ENCODE peak calls at places on chromosome 20, in six cellular contexts. One of them, this sample, is unnamed.

GRCh38 chr20:5171790-5172164 is 45.0 kb downstream of the CDS2 start:
- DNase-seq in AG09309: no peak
- DNase-seq in GM13977: no peak
- DNase-seq in T-helper 9 cell: no peak
- DNase-seq in EL: no peak
- DNase-seq in endodermal cell: no peak
- DNase-seq in this sample: no peak

GRCh38 chr20:20849126-20849525 is 136.7 kb upstream of the RALGAPA2 start:
- DNase-seq in AG09309: no peak
- DNase-seq in T-helper 9 cell: no peak
- DNase-seq in EL: no peak
- DNase-seq in GM13977: no peak
- DNase-seq in endodermal cell: no peak
- DNase-seq in this sample: no peak

GRCh38 chr20:38523697-38524096 is 51.1 kb downstream of the RALGAPB start:
- DNase-seq in T-helper 9 cell: no peak
- DNase-seq in AG09309: peak
- DNase-seq in EL: peak
- DNase-seq in GM13977: no peak
- DNase-seq in endodermal cell: no peak
- DNase-seq in this sample: no peak

GRCh38 chr20:46204594-46205205 is 86.6 kb downstream of the CD40 start:
- DNase-seq in EL: no peak
- DNase-seq in AG09309: no peak
- DNase-seq in T-helper 9 cell: no peak
- DNase-seq in GM13977: no peak
- DNase-seq in endodermal cell: no peak
- DNase-seq in this sample: no peak

GRCh38 chr20:36541227-36542018 is at the start of gene MYL9:
- DNase-seq in EL: peak
- DNase-seq in endodermal cell: peak
- DNase-seq in GM13977: peak
- DNase-seq in AG09309: no peak
- DNase-seq in T-helper 9 cell: no peak
- DNase-seq in this sample: peak

GRCh38 chr20:57335392-57335791 is 5.8 kb downstream of the SPO11 start:
- DNase-seq in EL: no peak
- DNase-seq in AG09309: no peak
- DNase-seq in T-helper 9 cell: no peak
- DNase-seq in endodermal cell: no peak
- DNase-seq in GM13977: no peak
- DNase-seq in this sample: no peak

GRCh38 chr20:57663241-57663640 is 43.0 kb upstream of the ZBP1 start:
- DNase-seq in EL: no peak
- DNase-seq in endodermal cell: peak
- DNase-seq in GM13977: no peak
- DNase-seq in T-helper 9 cell: no peak
- DNase-seq in AG09309: no peak
- DNase-seq in this sample: no peak

GRCh38 chr20:34515484-34516037 is 661 bp upstream of the DYNLRB1 start:
- DNase-seq in endodermal cell: peak
- DNase-seq in GM13977: peak
- DNase-seq in T-helper 9 cell: peak
- DNase-seq in AG09309: no peak
- DNase-seq in EL: peak
- DNase-seq in this sample: peak